ENCODE peak calls at places on chromosomes 6 and 20, in eight cellular contexts. One of them, this sample, is unnamed.

GRCh38 chr20:916825-917224 is 691 bp upstream of the ANGPT4 start:
- DNase-seq in NB4: no peak
- DNase-seq in mammary epithelial cell: no peak
- DNase-seq in heart right ventricle: no peak
- DNase-seq in endodermal cell: peak; percentile 52
- DNase-seq in choroid plexus epithelial cell: no peak
- DNase-seq in foreskin fibroblast: no peak
- DNase-seq in GM20000: no peak
- DNase-seq in this sample: no peak

GRCh38 chr6:82570083-82570482 is 206.5 kb downstream of the TPBG start:
- DNase-seq in heart right ventricle: no peak
- DNase-seq in endodermal cell: no peak
- DNase-seq in choroid plexus epithelial cell: peak; percentile 41
- DNase-seq in NB4: no peak
- DNase-seq in GM20000: no peak
- DNase-seq in mammary epithelial cell: no peak
- DNase-seq in foreskin fibroblast: no peak
- DNase-seq in this sample: no peak

GRCh38 chr6:40891131-40891530 is 147.9 kb downstream of the UNC5CL start:
- DNase-seq in GM20000: no peak
- DNase-seq in endodermal cell: peak; percentile 38
- DNase-seq in NB4: no peak
- DNase-seq in heart right ventricle: no peak
- DNase-seq in foreskin fibroblast: no peak
- DNase-seq in mammary epithelial cell: no peak
- DNase-seq in choroid plexus epithelial cell: no peak
- DNase-seq in this sample: no peak

GRCh38 chr6:2990179-2990931 is 9.3 kb upstream of the NQO2 start:
- DNase-seq in NB4: peak; percentile 40
- DNase-seq in heart right ventricle: no peak
- DNase-seq in choroid plexus epithelial cell: peak; percentile 60
- DNase-seq in foreskin fibroblast: peak; percentile 43
- DNase-seq in endodermal cell: peak; percentile 71
- DNase-seq in GM20000: no peak
- DNase-seq in mammary epithelial cell: peak; percentile 38
- DNase-seq in this sample: no peak

GRCh38 chr6:39062014-39062740 is 13.6 kb downstream of the GLP1R start:
- DNase-seq in mammary epithelial cell: no peak
- DNase-seq in endodermal cell: no peak
- DNase-seq in NB4: no peak
- DNase-seq in foreskin fibroblast: no peak
- DNase-seq in heart right ventricle: no peak
- DNase-seq in choroid plexus epithelial cell: no peak
- DNase-seq in GM20000: no peak
- DNase-seq in this sample: no peak

GRCh38 chr6:137999815-138000214 is 107.4 kb downstream of the PERP start:
- DNase-seq in NB4: no peak
- DNase-seq in choroid plexus epithelial cell: no peak
- DNase-seq in foreskin fibroblast: no peak
- DNase-seq in GM20000: no peak
- DNase-seq in mammary epithelial cell: no peak
- DNase-seq in heart right ventricle: no peak
- DNase-seq in endodermal cell: no peak
- DNase-seq in this sample: no peak

GRCh38 chr6:158377866-158378265 is 65.6 kb downstream of the TULP4 start:
- DNase-seq in foreskin fibroblast: peak; percentile 54
- DNase-seq in NB4: no peak
- DNase-seq in heart right ventricle: no peak
- DNase-seq in choroid plexus epithelial cell: peak; percentile 79
- DNase-seq in mammary epithelial cell: peak; percentile 97
- DNase-seq in GM20000: no peak
- DNase-seq in endodermal cell: no peak
- DNase-seq in this sample: no peak

GRCh38 chr6:11288065-11288464 is 55.6 kb upstream of the NEDD9 start:
- DNase-seq in GM20000: no peak
- DNase-seq in choroid plexus epithelial cell: peak; percentile 45
- DNase-seq in NB4: no peak
- DNase-seq in endodermal cell: no peak
- DNase-seq in foreskin fibroblast: no peak
- DNase-seq in mammary epithelial cell: no peak
- DNase-seq in heart right ventricle: no peak
- DNase-seq in this sample: no peak

GRCh38 chr20:63957690-63958441 is 1.6 kb upstream of the UCKL1 start:
- DNase-seq in heart right ventricle: no peak
- DNase-seq in choroid plexus epithelial cell: no peak
- DNase-seq in GM20000: no peak
- DNase-seq in endodermal cell: peak; percentile 93
- DNase-seq in NB4: peak; percentile 95
- DNase-seq in foreskin fibroblast: peak; percentile 42
- DNase-seq in mammary epithelial cell: peak; percentile 55
- DNase-seq in this sample: no peak

GRCh38 chr6:24720131-24720603 is 1.2 kb upstream of the C6orf62 start:
- DNase-seq in NB4: peak; percentile 83
- DNase-seq in foreskin fibroblast: peak; percentile 71
- DNase-seq in heart right ventricle: peak; percentile 75
- DNase-seq in endodermal cell: peak; percentile 69
- DNase-seq in GM20000: peak; percentile 61
- DNase-seq in choroid plexus epithelial cell: peak; percentile 58
- DNase-seq in mammary epithelial cell: peak; percentile 75
- DNase-seq in this sample: peak; percentile 26

GRCh38 chr6:148947621-148948444 is 201.0 kb downstream of the UST start:
- DNase-seq in mammary epithelial cell: peak; percentile 62
- DNase-seq in NB4: peak; percentile 77
- DNase-seq in GM20000: peak; percentile 67
- DNase-seq in choroid plexus epithelial cell: peak; percentile 91
- DNase-seq in foreskin fibroblast: peak; percentile 91
- DNase-seq in endodermal cell: peak; percentile 97
- DNase-seq in heart right ventricle: peak; percentile 66
- DNase-seq in this sample: peak; percentile 77

GRCh38 chr6:162056745-162057144 is 670.8 kb downstream of the PRKN start:
- DNase-seq in choroid plexus epithelial cell: peak; percentile 49
- DNase-seq in GM20000: no peak
- DNase-seq in foreskin fibroblast: peak; percentile 73
- DNase-seq in mammary epithelial cell: no peak
- DNase-seq in heart right ventricle: peak; percentile 18
- DNase-seq in endodermal cell: peak; percentile 72
- DNase-seq in NB4: peak; percentile 16
- DNase-seq in this sample: no peak

GRCh38 chr20:51275816-51276215 is 252.9 kb upstream of the KCNG1 start:
- DNase-seq in heart right ventricle: no peak
- DNase-seq in NB4: no peak
- DNase-seq in endodermal cell: no peak
- DNase-seq in foreskin fibroblast: peak; percentile 68
- DNase-seq in mammary epithelial cell: no peak
- DNase-seq in choroid plexus epithelial cell: peak; percentile 31
- DNase-seq in GM20000: no peak
- DNase-seq in this sample: no peak

GRCh38 chr6:12290490-12290820 is 294 bp downstream of the EDN1 start:
- DNase-seq in foreskin fibroblast: no peak
- DNase-seq in heart right ventricle: no peak
- DNase-seq in NB4: no peak
- DNase-seq in mammary epithelial cell: no peak
- DNase-seq in choroid plexus epithelial cell: no peak
- DNase-seq in GM20000: no peak
- DNase-seq in endodermal cell: no peak
- DNase-seq in this sample: no peak

GRCh38 chr6:12289655-12290489 is at the start of gene EDN1:
- DNase-seq in mammary epithelial cell: peak; percentile 84
- DNase-seq in GM20000: peak; percentile 79
- DNase-seq in NB4: peak; percentile 84
- DNase-seq in choroid plexus epithelial cell: peak; percentile 84
- DNase-seq in heart right ventricle: peak; percentile 72
- DNase-seq in foreskin fibroblast: peak; percentile 94
- DNase-seq in endodermal cell: peak; percentile 92
- DNase-seq in this sample: peak; percentile 67

GRCh38 chr6:12293234-12293930 is 3.2 kb downstream of the EDN1 start:
- DNase-seq in NB4: no peak
- DNase-seq in heart right ventricle: no peak
- DNase-seq in choroid plexus epithelial cell: no peak
- DNase-seq in foreskin fibroblast: peak; percentile 37
- DNase-seq in GM20000: no peak
- DNase-seq in endodermal cell: no peak
- DNase-seq in mammary epithelial cell: no peak
- DNase-seq in this sample: no peak

GRCh38 chr6:12291083-12291784 is 1.1 kb downstream of the EDN1 start:
- DNase-seq in GM20000: peak; percentile 19
- DNase-seq in endodermal cell: no peak
- DNase-seq in NB4: no peak
- DNase-seq in heart right ventricle: no peak
- DNase-seq in foreskin fibroblast: no peak
- DNase-seq in choroid plexus epithelial cell: no peak
- DNase-seq in mammary epithelial cell: peak; percentile 50
- DNase-seq in this sample: no peak

GRCh38 chr6:12291785-12292604 is 1.8 kb downstream of the EDN1 start:
- DNase-seq in choroid plexus epithelial cell: peak; percentile 66
- DNase-seq in NB4: peak; percentile 16
- DNase-seq in endodermal cell: peak; percentile 75
- DNase-seq in GM20000: peak; percentile 54
- DNase-seq in foreskin fibroblast: peak; percentile 80
- DNase-seq in mammary epithelial cell: peak; percentile 44
- DNase-seq in heart right ventricle: no peak
- DNase-seq in this sample: no peak
- TF ChIP-seq CTCF in choroid plexus epithelial cell: peak; percentile 61
- TF ChIP-seq CTCF in NB4: no peak
- TF ChIP-seq CTCF in endodermal cell: peak; percentile 70
- TF ChIP-seq CTCF in GM20000: peak; percentile 28
- TF ChIP-seq CTCF in foreskin fibroblast: peak; percentile 26
- TF ChIP-seq CTCF in mammary epithelial cell: peak; percentile 56
- TF ChIP-seq CTCF in heart right ventricle: peak; percentile 35
- TF ChIP-seq CTCF in this sample: peak; percentile 26

DNA sequence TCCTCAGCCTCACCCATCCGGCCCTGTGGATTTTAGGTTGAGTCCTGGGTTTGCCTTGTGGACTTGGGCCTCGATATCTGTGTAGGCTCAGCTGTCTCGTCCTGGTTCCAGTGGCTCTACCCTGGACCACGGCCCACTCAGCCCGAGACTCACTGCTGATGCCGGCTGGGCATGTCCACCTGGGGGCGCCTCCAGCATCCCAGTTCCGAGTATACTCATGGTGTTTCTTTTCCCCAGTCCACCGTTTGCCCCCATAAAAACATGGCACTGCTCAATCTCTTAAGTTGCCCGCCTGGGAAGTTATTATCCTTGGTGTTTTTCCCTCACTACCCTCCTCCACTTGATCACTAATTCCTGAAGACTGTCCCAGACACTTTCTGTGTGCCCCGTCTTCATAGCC is 99.1 kb downstream of the ARID1B start:
- DNase-seq in mammary epithelial cell: no peak
- DNase-seq in GM20000: no peak
- DNase-seq in endodermal cell: peak; percentile 89
- DNase-seq in foreskin fibroblast: no peak
- DNase-seq in NB4: no peak
- DNase-seq in choroid plexus epithelial cell: no peak
- DNase-seq in heart right ventricle: peak; percentile 47
- DNase-seq in this sample: no peak
- TF ChIP-seq CTCF in mammary epithelial cell: peak; percentile 44
- TF ChIP-seq CTCF in GM20000: no peak
- TF ChIP-seq CTCF in endodermal cell: peak; percentile 80
- TF ChIP-seq CTCF in foreskin fibroblast: peak; percentile 25
- TF ChIP-seq CTCF in NB4: peak; percentile 26
- TF ChIP-seq CTCF in choroid plexus epithelial cell: peak; percentile 61
- TF ChIP-seq CTCF in heart right ventricle: peak; percentile 37
- TF ChIP-seq CTCF in this sample: peak; percentile 20

GRCh38 chr6:27495386-27496135 is 22.7 kb upstream of the ZNF184 start:
- DNase-seq in foreskin fibroblast: peak; percentile 87
- DNase-seq in GM20000: peak; percentile 49
- DNase-seq in NB4: peak; percentile 90
- DNase-seq in choroid plexus epithelial cell: peak; percentile 86
- DNase-seq in endodermal cell: peak; percentile 97
- DNase-seq in heart right ventricle: peak; percentile 44
- DNase-seq in mammary epithelial cell: peak; percentile 93
- DNase-seq in this sample: no peak
- TF ChIP-seq CTCF in foreskin fibroblast: peak; percentile 3
- TF ChIP-seq CTCF in GM20000: no peak
- TF ChIP-seq CTCF in NB4: peak; percentile 26
- TF ChIP-seq CTCF in choroid plexus epithelial cell: peak; percentile 26
- TF ChIP-seq CTCF in endodermal cell: peak; percentile 63
- TF ChIP-seq CTCF in heart right ventricle: no peak
- TF ChIP-seq CTCF in mammary epithelial cell: peak; percentile 10
- TF ChIP-seq CTCF in this sample: no peak

DNA sequence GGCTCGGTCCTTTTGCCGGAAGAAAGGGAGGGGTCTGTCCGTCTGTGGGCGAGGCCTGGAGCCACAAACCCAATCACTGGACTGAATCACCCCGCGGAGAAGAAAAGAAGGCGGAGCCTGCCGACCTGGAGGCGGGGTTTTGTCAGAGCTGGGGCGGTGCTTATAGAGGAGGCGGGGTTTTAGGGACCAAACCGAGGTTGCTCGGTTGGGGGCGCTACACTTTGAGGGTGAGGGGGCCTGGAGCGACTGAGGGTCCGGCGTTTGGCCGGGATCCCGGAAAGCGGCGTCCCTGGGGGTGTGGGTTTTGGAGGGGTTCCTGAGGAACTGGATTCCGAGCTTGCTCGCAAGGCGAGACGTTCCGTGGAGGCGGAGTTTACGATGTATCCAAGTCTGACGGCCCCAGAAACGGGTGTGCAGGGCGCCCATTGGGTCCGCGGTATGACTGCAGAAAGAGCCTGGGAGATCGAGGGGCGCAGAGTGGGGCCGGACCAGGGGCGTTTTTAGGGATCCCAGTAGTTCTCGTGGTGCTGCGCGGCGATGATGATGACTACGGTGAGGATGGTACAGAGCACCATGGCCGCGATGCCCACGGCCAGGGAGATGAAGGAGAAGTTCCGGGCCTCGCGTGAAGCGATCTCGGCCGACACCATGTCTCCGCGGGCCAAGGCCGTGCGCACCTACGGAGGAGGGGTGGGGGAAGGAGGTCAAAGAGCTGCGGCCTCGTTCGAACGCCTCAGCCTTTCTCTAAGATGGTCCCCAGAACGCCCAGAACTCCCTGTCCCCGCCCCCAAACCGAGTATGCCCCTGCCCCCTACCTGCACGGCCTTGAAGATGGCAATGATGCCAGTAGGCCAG is 2.8 kb downstream of the PRRT1 start:
- DNase-seq in foreskin fibroblast: no peak
- DNase-seq in NB4: no peak
- DNase-seq in GM20000: no peak
- DNase-seq in heart right ventricle: peak; percentile 64
- DNase-seq in choroid plexus epithelial cell: peak; percentile 78
- DNase-seq in mammary epithelial cell: no peak
- DNase-seq in endodermal cell: peak; percentile 94
- DNase-seq in this sample: no peak
- TF ChIP-seq CTCF in foreskin fibroblast: no peak
- TF ChIP-seq CTCF in NB4: no peak
- TF ChIP-seq CTCF in GM20000: no peak
- TF ChIP-seq CTCF in heart right ventricle: no peak
- TF ChIP-seq CTCF in choroid plexus epithelial cell: peak; percentile 45
- TF ChIP-seq CTCF in mammary epithelial cell: peak; percentile 25
- TF ChIP-seq CTCF in endodermal cell: no peak
- TF ChIP-seq CTCF in this sample: no peak

DNA sequence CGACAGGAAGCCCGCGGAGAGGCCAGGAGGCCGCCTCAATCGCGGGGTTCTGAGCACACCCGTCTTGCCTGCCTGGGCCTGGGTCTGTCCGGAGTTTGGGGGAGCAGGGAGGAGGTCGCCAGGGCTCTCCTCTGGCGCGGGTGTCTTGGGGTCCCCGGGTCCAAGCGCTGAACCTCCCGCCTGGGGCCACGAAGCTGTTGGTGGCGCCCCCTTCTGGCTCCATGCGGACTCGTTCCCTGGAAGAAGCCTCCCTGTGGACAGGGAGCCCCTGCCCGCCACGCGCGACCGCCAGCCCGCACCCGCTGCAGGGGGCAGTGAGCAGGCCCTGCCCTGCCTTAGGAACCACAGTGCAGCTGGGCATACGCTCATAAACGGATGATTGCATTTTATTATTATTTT is 44.7 kb downstream of the MCUR1 start:
- DNase-seq in heart right ventricle: peak; percentile 15
- DNase-seq in mammary epithelial cell: no peak
- DNase-seq in foreskin fibroblast: no peak
- DNase-seq in NB4: no peak
- DNase-seq in GM20000: no peak
- DNase-seq in choroid plexus epithelial cell: no peak
- DNase-seq in endodermal cell: peak; percentile 70
- DNase-seq in this sample: no peak
- TF ChIP-seq CTCF in heart right ventricle: peak; percentile 9
- TF ChIP-seq CTCF in mammary epithelial cell: peak; percentile 35
- TF ChIP-seq CTCF in foreskin fibroblast: no peak
- TF ChIP-seq CTCF in NB4: peak; percentile 16
- TF ChIP-seq CTCF in GM20000: no peak
- TF ChIP-seq CTCF in choroid plexus epithelial cell: peak; percentile 23
- TF ChIP-seq CTCF in endodermal cell: peak; percentile 58
- TF ChIP-seq CTCF in this sample: no peak

This sample was measured in progenitor cell of endocrine pancreas.